ENCODE peak calls at places on chromosomes 11 and 22, in six cellular contexts. One of them, this sample, is unnamed.

GRCh38 chr11:64176751-64177150 is 9.2 kb upstream of the STIP1 start:
- DNase-seq in SK-N-SH: no peak
- DNase-seq in IMR-90: no peak
- DNase-seq in pancreas: no peak
- DNase-seq in AG09309: no peak
- DNase-seq in fibroblast of the aortic adventitia: no peak
- DNase-seq in this sample: no peak

GRCh38 chr11:13135385-13136271 is 126.5 kb downstream of the RASSF10 start:
- DNase-seq in pancreas: no peak
- DNase-seq in IMR-90: peak
- DNase-seq in AG09309: no peak
- DNase-seq in fibroblast of the aortic adventitia: peak
- DNase-seq in SK-N-SH: no peak
- DNase-seq in this sample: no peak

GRCh38 chr11:101010899-101011298 is 118.7 kb downstream of the PGR start:
- DNase-seq in fibroblast of the aortic adventitia: no peak
- DNase-seq in AG09309: no peak
- DNase-seq in IMR-90: no peak
- DNase-seq in pancreas: no peak
- DNase-seq in SK-N-SH: no peak
- DNase-seq in this sample: no peak

GRCh38 chr11:5922749-5923426 is 19.2 kb upstream of the OR56A3 start:
- DNase-seq in fibroblast of the aortic adventitia: no peak
- DNase-seq in pancreas: no peak
- DNase-seq in SK-N-SH: no peak
- DNase-seq in AG09309: no peak
- DNase-seq in IMR-90: no peak
- DNase-seq in this sample: no peak

GRCh38 chr11:108734956-108735559 is 70.2 kb downstream of the DDX10 start:
- DNase-seq in AG09309: no peak
- DNase-seq in SK-N-SH: peak
- DNase-seq in fibroblast of the aortic adventitia: no peak
- DNase-seq in pancreas: no peak
- DNase-seq in IMR-90: peak
- DNase-seq in this sample: no peak

GRCh38 chr11:119340335-119341221 is at the start of gene C1QTNF5:
- DNase-seq in pancreas: peak
- DNase-seq in SK-N-SH: peak
- DNase-seq in fibroblast of the aortic adventitia: peak
- DNase-seq in AG09309: no peak
- DNase-seq in IMR-90: peak
- DNase-seq in this sample: no peak

GRCh38 chr11:19187880-19188279 is 13.9 kb downstream of the CSRP3 start:
- DNase-seq in pancreas: no peak
- DNase-seq in IMR-90: no peak
- DNase-seq in fibroblast of the aortic adventitia: no peak
- DNase-seq in SK-N-SH: no peak
- DNase-seq in AG09309: no peak
- DNase-seq in this sample: no peak

GRCh38 chr11:120197254-120197891 is 13.5 kb upstream of the OAF start:
- DNase-seq in pancreas: no peak
- DNase-seq in AG09309: no peak
- DNase-seq in SK-N-SH: peak
- DNase-seq in IMR-90: no peak
- DNase-seq in fibroblast of the aortic adventitia: no peak
- DNase-seq in this sample: no peak

GRCh38 chr11:63490551-63491239 is at the start of gene PLAAT5:
- DNase-seq in AG09309: no peak
- DNase-seq in pancreas: peak
- DNase-seq in SK-N-SH: peak
- DNase-seq in fibroblast of the aortic adventitia: peak
- DNase-seq in IMR-90: no peak
- DNase-seq in this sample: no peak

GRCh38 chr22:50111056-50111455 is 21.2 kb downstream of the MOV10L1 start:
- DNase-seq in SK-N-SH: no peak
- DNase-seq in AG09309: no peak
- DNase-seq in fibroblast of the aortic adventitia: no peak
- DNase-seq in pancreas: no peak
- DNase-seq in IMR-90: no peak
- DNase-seq in this sample: no peak

GRCh38 chr11:8239536-8240228 is 24.0 kb downstream of the LMO1 start:
- DNase-seq in pancreas: no peak
- DNase-seq in SK-N-SH: no peak
- DNase-seq in AG09309: no peak
- DNase-seq in IMR-90: no peak
- DNase-seq in fibroblast of the aortic adventitia: no peak
- DNase-seq in this sample: no peak

GRCh38 chr22:21941921-21942320 is 10.7 kb downstream of the PPM1F start:
- DNase-seq in AG09309: no peak
- DNase-seq in IMR-90: no peak
- DNase-seq in pancreas: no peak
- DNase-seq in SK-N-SH: no peak
- DNase-seq in fibroblast of the aortic adventitia: no peak
- DNase-seq in this sample: no peak

GRCh38 chr11:12841946-12842630 is 167.0 kb upstream of the RASSF10 start:
- DNase-seq in IMR-90: peak
- DNase-seq in AG09309: peak
- DNase-seq in SK-N-SH: peak
- DNase-seq in pancreas: no peak
- DNase-seq in fibroblast of the aortic adventitia: peak
- DNase-seq in this sample: no peak

GRCh38 chr22:33921576-33922181 is 1.4 kb upstream of the LARGE1 start:
- DNase-seq in AG09309: no peak
- DNase-seq in SK-N-SH: peak
- DNase-seq in IMR-90: peak
- DNase-seq in fibroblast of the aortic adventitia: peak
- DNase-seq in pancreas: peak
- DNase-seq in this sample: no peak

GRCh38 chr11:35182317-35182939 is 43.5 kb downstream of the CD44 start:
- DNase-seq in fibroblast of the aortic adventitia: no peak
- DNase-seq in IMR-90: no peak
- DNase-seq in SK-N-SH: no peak
- DNase-seq in AG09309: no peak
- DNase-seq in pancreas: no peak
- DNase-seq in this sample: peak

GRCh38 chr22:16949561-16949960 is 58.5 kb downstream of the GAB4 start:
- DNase-seq in SK-N-SH: no peak
- DNase-seq in pancreas: no peak
- DNase-seq in AG09309: no peak
- DNase-seq in fibroblast of the aortic adventitia: no peak
- DNase-seq in IMR-90: no peak
- DNase-seq in this sample: no peak

GRCh38 chr11:100576044-100577021 is 110.8 kb upstream of the ARHGAP42 start:
- DNase-seq in AG09309: peak
- DNase-seq in fibroblast of the aortic adventitia: peak
- DNase-seq in IMR-90: peak
- DNase-seq in pancreas: no peak
- DNase-seq in SK-N-SH: peak
- DNase-seq in this sample: peak

GRCh38 chr11:77525455-77526091 is 51.7 kb upstream of the PAK1 start:
- DNase-seq in AG09309: no peak
- DNase-seq in pancreas: no peak
- DNase-seq in SK-N-SH: no peak
- DNase-seq in IMR-90: peak
- DNase-seq in fibroblast of the aortic adventitia: no peak
- DNase-seq in this sample: no peak

GRCh38 chr22:37225481-37225880 is 13.2 kb upstream of the SSTR3 start:
- DNase-seq in pancreas: no peak
- DNase-seq in SK-N-SH: no peak
- DNase-seq in AG09309: no peak
- DNase-seq in IMR-90: no peak
- DNase-seq in fibroblast of the aortic adventitia: no peak
- DNase-seq in this sample: no peak

GRCh38 chr11:76236092-76237026 is 30.1 kb upstream of the WNT11 start:
- DNase-seq in IMR-90: peak
- DNase-seq in SK-N-SH: peak
- DNase-seq in fibroblast of the aortic adventitia: peak
- DNase-seq in AG09309: no peak
- DNase-seq in pancreas: peak
- DNase-seq in this sample: no peak

GRCh38 chr22:43013355-43014061 is 1.4 kb downstream of the PACSIN2 start:
- DNase-seq in fibroblast of the aortic adventitia: no peak
- DNase-seq in AG09309: no peak
- DNase-seq in SK-N-SH: no peak
- DNase-seq in IMR-90: no peak
- DNase-seq in pancreas: peak
- DNase-seq in this sample: no peak

DNA sequence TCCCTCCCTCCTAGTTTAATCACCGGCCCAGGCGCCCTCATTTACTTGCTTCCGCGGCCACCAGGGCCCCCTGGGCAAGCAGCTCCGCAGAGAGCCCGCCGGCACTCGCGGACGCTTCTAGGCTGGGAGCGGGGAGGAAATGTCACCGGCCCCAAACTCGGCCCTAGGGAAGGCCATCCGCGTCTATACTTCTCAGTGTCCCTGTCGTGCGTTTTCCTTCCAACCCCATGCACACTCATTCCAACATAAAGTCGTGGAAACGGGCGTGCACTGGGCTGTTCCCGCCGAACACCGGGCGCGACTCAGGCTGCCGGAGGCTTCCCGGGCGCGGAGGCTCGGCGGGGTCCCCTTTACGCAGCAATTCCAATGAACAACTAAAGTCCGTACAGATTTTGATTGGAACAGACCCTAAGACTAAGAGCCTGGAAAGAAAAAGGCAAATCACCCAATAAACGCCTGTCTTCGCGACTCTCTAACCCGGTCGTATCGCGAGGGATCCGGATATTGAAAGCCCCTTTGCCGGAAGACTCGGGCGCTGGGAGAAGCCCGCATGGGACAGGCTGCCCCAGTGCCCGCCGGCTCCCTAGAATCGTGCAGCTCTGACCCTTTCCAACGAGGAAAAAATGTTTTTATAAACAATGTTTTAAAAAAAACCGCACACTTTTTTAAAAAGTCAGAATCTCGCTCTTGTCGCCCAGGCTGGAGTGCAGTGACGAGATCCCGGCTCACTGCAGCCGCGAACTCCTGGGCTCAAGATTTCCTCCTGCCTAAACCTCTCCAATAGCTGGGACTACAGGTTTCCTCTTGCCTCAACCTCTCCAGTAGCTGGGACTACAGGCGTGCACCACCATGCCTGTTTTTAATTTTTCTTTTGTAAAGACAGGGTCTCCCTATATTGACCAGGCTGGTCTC is 1.3 kb upstream of the BARX2 start:
- DNase-seq in AG09309: no peak
- DNase-seq in SK-N-SH: peak
- DNase-seq in IMR-90: no peak
- DNase-seq in pancreas: peak
- DNase-seq in fibroblast of the aortic adventitia: no peak
- DNase-seq in this sample: no peak
- H3K4me3 ChIP-seq in AG09309: no peak
- H3K4me3 ChIP-seq in SK-N-SH: no peak
- H3K4me3 ChIP-seq in IMR-90: peak
- H3K4me3 ChIP-seq in pancreas: peak
- H3K4me3 ChIP-seq in fibroblast of the aortic adventitia: no peak
- H3K4me3 ChIP-seq in this sample: no peak

GRCh38 chr11:728901-729491 is 18.3 kb upstream of the TALDO1 start:
- DNase-seq in AG09309: no peak
- DNase-seq in pancreas: peak
- DNase-seq in SK-N-SH: peak
- DNase-seq in IMR-90: no peak
- DNase-seq in fibroblast of the aortic adventitia: no peak
- DNase-seq in this sample: no peak

GRCh38 chr11:726278-726915 is 20.4 kb downstream of the EPS8L2 start:
- DNase-seq in IMR-90: peak
- DNase-seq in AG09309: no peak
- DNase-seq in pancreas: peak
- DNase-seq in SK-N-SH: peak
- DNase-seq in fibroblast of the aortic adventitia: peak
- DNase-seq in this sample: no peak

GRCh38 chr11:727859-728748 is 19.2 kb upstream of the TALDO1 start:
- DNase-seq in IMR-90: peak
- DNase-seq in AG09309: peak
- DNase-seq in pancreas: peak
- DNase-seq in SK-N-SH: peak
- DNase-seq in fibroblast of the aortic adventitia: peak
- DNase-seq in this sample: no peak

GRCh38 chr11:725624-726202 is 19.7 kb downstream of the EPS8L2 start:
- DNase-seq in fibroblast of the aortic adventitia: no peak
- DNase-seq in IMR-90: no peak
- DNase-seq in SK-N-SH: peak
- DNase-seq in AG09309: no peak
- DNase-seq in pancreas: peak
- DNase-seq in this sample: no peak

GRCh38 chr11:727281-727701 is 20.0 kb upstream of the TALDO1 start:
- DNase-seq in fibroblast of the aortic adventitia: no peak
- DNase-seq in IMR-90: no peak
- DNase-seq in SK-N-SH: peak
- DNase-seq in pancreas: peak
- DNase-seq in AG09309: no peak
- DNase-seq in this sample: no peak
- TF ChIP-seq CTCF in fibroblast of the aortic adventitia: no peak
- TF ChIP-seq CTCF in IMR-90: no peak
- TF ChIP-seq CTCF in SK-N-SH: no peak
- TF ChIP-seq CTCF in pancreas: no peak
- TF ChIP-seq CTCF in AG09309: no peak
- TF ChIP-seq CTCF in this sample: no peak

DNA sequence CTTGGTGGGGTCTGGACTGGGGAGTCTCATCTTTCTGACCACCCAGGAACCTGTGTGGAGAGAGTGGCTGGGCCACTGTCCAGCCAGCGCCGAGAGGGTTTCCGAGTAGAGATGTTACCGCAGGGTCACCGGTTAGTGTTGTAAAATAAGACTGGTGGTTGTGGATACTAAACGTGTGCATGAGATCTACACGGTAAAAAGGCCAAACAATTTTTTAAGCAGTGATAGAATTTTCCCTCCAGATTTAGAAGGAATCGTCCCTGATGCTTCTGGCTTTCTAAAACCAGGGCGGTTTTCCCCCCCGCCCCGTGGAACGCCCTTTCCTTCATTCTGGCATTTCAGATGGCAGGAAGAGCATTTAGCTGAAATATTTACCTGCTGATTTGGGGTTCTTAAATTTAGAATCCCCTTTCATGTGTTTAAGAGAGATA is 72.6 kb upstream of the PPARA start:
- DNase-seq in IMR-90: no peak
- DNase-seq in fibroblast of the aortic adventitia: peak
- DNase-seq in pancreas: peak
- DNase-seq in AG09309: no peak
- DNase-seq in SK-N-SH: no peak
- DNase-seq in this sample: no peak
- H3K4me3 ChIP-seq in IMR-90: no peak
- H3K4me3 ChIP-seq in fibroblast of the aortic adventitia: peak
- H3K4me3 ChIP-seq in pancreas: peak
- H3K4me3 ChIP-seq in AG09309: peak
- H3K4me3 ChIP-seq in SK-N-SH: peak
- H3K4me3 ChIP-seq in this sample: peak

DNA sequence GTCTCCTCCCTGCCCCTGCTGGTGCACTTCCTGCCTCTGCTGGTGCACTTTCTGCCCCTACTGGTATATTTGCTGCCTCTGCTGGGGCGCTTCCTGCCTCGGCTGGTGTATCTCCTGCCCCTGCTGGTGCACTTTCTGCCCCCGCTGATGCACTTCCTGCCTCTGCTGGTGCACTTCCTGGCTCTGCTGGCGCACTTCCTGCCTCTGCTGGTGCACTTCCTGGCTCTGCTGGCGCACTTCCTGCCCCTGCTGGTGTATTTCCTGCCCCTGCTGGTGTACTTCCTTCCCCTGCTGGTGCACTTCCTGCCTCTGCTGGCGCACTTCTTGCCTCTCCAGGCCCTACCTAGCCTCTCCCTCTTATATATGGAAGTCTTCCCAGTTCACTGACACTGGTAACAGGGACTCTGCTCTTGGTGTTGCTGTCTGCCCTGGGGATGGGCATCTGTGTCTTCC is 10.1 kb downstream of the MTFP1 start:
- DNase-seq in SK-N-SH: no peak
- DNase-seq in pancreas: no peak
- DNase-seq in AG09309: no peak
- DNase-seq in fibroblast of the aortic adventitia: no peak
- DNase-seq in IMR-90: no peak
- DNase-seq in this sample: no peak
- TF ChIP-seq CTCF in SK-N-SH: no peak
- TF ChIP-seq CTCF in pancreas: no peak
- TF ChIP-seq CTCF in AG09309: no peak
- TF ChIP-seq CTCF in fibroblast of the aortic adventitia: no peak
- TF ChIP-seq CTCF in IMR-90: no peak
- TF ChIP-seq CTCF in this sample: no peak